ENCODE peak calls at places on chromosomes 11 and 22, in eight cellular contexts. Y, S, C, H, L, N, F and T are unnamed samples.

GRCh38 chr22:42388130-42388797 is 43.9 kb downstream of the NFAM1 start:
- DNase-seq in S (peak; percentile 40), Y (peak; percentile 26), N (no peak), H (no peak), L (no peak), F (no peak), C (peak; percentile 72), T (no peak)

GRCh38 chr22:25689631-25690030 is 52.4 kb upstream of the MYO18B start:
- DNase-seq in S (no peak), H (no peak), C (no peak), N (no peak), F (no peak), Y (peak; percentile 22), L (no peak), T (no peak)

GRCh38 chr11:99068832-99069231 is 48.1 kb downstream of the CNTN5 start:
- DNase-seq in C (no peak), H (no peak), L (no peak), Y (no peak), F (no peak), S (peak; percentile 30), N (no peak), T (no peak)

GRCh38 chr11:93481696-93482095 is 61.5 kb downstream of the SMCO4 start:
- DNase-seq in F (no peak), Y (no peak), S (no peak), L (no peak), N (no peak), C (no peak), H (no peak), T (no peak)

GRCh38 chr22:30041475-30041874 is 38.8 kb upstream of the HORMAD2 start:
- DNase-seq in C (no peak), S (no peak), Y (no peak), L (no peak), N (no peak), H (no peak), F (no peak), T (no peak)

GRCh38 chr11:112219476-112220232 is 6.6 kb upstream of the PTS start:
- DNase-seq in L (peak; percentile 52), N (no peak), S (peak; percentile 42), F (no peak), H (no peak), Y (peak; percentile 57), C (peak; percentile 53), T (peak; percentile 69)

GRCh38 chr11:99351620-99352019 is 330.9 kb downstream of the CNTN5 start:
- DNase-seq in C (no peak), F (no peak), S (no peak), N (no peak), Y (peak; percentile 10), L (no peak), H (no peak), T (no peak)

GRCh38 chr11:4093519-4094347 is 866 bp upstream of the RRM1 start:
- DNase-seq in N (no peak), L (peak; percentile 30), S (no peak), Y (no peak), C (no peak), H (no peak), F (no peak), T (no peak)

GRCh38 chr11:99370557-99371200 is 349.9 kb downstream of the CNTN5 start:
- DNase-seq in S (peak; percentile 45), C (no peak), L (no peak), Y (peak; percentile 65), N (no peak), H (peak; percentile 38), F (no peak), T (no peak)

GRCh38 chr22:20132686-20133246 is 1.2 kb downstream of the ZDHHC8 start:
- DNase-seq in C (no peak), Y (no peak), H (no peak), S (no peak), F (no peak), L (no peak), N (no peak), T (no peak)

GRCh38 chr11:58024601-58025091 is 965 bp downstream of the OR9Q1 start:
- DNase-seq in H (peak; percentile 45), Y (peak; percentile 59), F (peak; percentile 47), S (no peak), N (peak; percentile 45), C (no peak), L (peak; percentile 54), T (no peak)

GRCh38 chr11:119149371-119150275 is 771 bp downstream of the ABCG4 start:
- DNase-seq in L (no peak), F (peak; percentile 78), H (no peak), Y (no peak), S (no peak), C (peak; percentile 11), N (no peak), T (no peak)

GRCh38 chr11:120248551-120249278 is 8.8 kb downstream of the POU2F3 start:
- DNase-seq in S (peak; percentile 70), Y (peak; percentile 71), F (peak; percentile 88), H (no peak), N (no peak), L (no peak), C (no peak), T (no peak)

GRCh38 chr11:34970480-34970879 is 54.1 kb downstream of the PDHX start:
- DNase-seq in F (no peak), Y (no peak), C (no peak), L (no peak), H (no peak), S (no peak), N (no peak), T (no peak)

GRCh38 chr11:97667057-97667456 is 1277.2 kb downstream of the JRKL start:
- DNase-seq in N (no peak), C (no peak), F (no peak), Y (no peak), L (no peak), S (no peak), H (no peak), T (no peak)

GRCh38 chr11:79262221-79262620 is 178.6 kb downstream of the TENM4 start:
- DNase-seq in S (no peak), N (no peak), L (no peak), H (no peak), Y (no peak), F (no peak), C (no peak), T (no peak)

GRCh38 chr22:41862160-41862529 is 29.2 kb downstream of the SREBF2 start:
- DNase-seq in F (peak; percentile 74), Y (peak; percentile 18), L (no peak), S (no peak), C (no peak), H (no peak), N (no peak), T (no peak)

GRCh38 chr11:19395050-19395449 is 154.3 kb upstream of the E2F8 start:
- DNase-seq in N (no peak), H (no peak), C (no peak), L (no peak), S (no peak), F (no peak), Y (no peak), T (no peak)

GRCh38 chr11:57348636-57349323 is 10.6 kb downstream of the P2RX3 start:
- DNase-seq in F (peak; percentile 80), Y (peak; percentile 8), C (no peak), H (no peak), N (no peak), L (no peak), S (no peak), T (no peak)

GRCh38 chr11:66407651-66408050 is 13.2 kb upstream of the NPAS4 start:
- DNase-seq in C (no peak), H (no peak), F (no peak), L (no peak), N (no peak), Y (no peak), S (no peak), T (no peak)

GRCh38 chr11:108203075-108203474 is 19.4 kb downstream of the NPAT start:
- DNase-seq in S (no peak), C (no peak), Y (no peak), H (no peak), F (peak; percentile 29), L (no peak), N (no peak), T (no peak)

GRCh38 chr22:47341464-47341863 is 579.0 kb downstream of the TBC1D22A start:
- DNase-seq in H (no peak), L (no peak), F (no peak), Y (no peak), S (no peak), N (no peak), C (no peak), T (no peak)
- H3K27ac ChIP-seq in H (no peak overlapping the region), L (no peak overlapping the region), F (no peak overlapping the region), Y (no peak overlapping the region), S (no peak overlapping the region), N (no peak overlapping the region), C (no peak overlapping the region), T (no peak overlapping the region)

GRCh38 chr11:73331138-73331916 is 23.3 kb downstream of the ARHGEF17 start:
- DNase-seq in Y (peak; percentile 45), H (no peak), N (no peak), L (no peak), C (no peak), S (no peak), F (peak; percentile 87), T (no peak)
- H3K4me1 ChIP-seq in Y (peaks cover 76% of the 10 kb centered on the region), H (peaks cover 80% of the 10 kb centered on the region), N (peaks cover 25% of the 10 kb centered on the region), L (no peaks in the 10 kb centered on the region), C (peaks cover 6% of the 10 kb centered on the region), S (no peaks in the 10 kb centered on the region), F (peaks cover 78% of the 10 kb centered on the region), T (no peaks in the 10 kb centered on the region)

GRCh38 chr11:110777765-110778164 is 65.5 kb upstream of the ARHGAP20 start:
- DNase-seq in F (no peak), L (peak; percentile 38), N (no peak), H (no peak), C (no peak), Y (peak; percentile 72), S (peak; percentile 29), T (no peak)
- H3K27ac ChIP-seq in F (no peak overlapping the region), L (peak overlapping the region; percentile 47), N (no peak overlapping the region), H (peak overlapping the region; percentile 72), C (no peak overlapping the region), Y (no peak overlapping the region), S (no peak overlapping the region), T (no peak overlapping the region)

GRCh38 chr11:12791245-12791644 is 117.0 kb downstream of the TEAD1 start:
- DNase-seq in S (no peak), F (no peak), C (no peak), H (no peak), L (no peak), Y (no peak), N (no peak), T (no peak)

GRCh38 chr11:12793506-12793905 is 119.3 kb downstream of the TEAD1 start:
- DNase-seq in Y (peak; percentile 75), H (no peak), C (no peak), L (no peak), F (no peak), N (no peak), S (no peak), T (no peak)

GRCh38 chr11:12794556-12795230 is 120.5 kb downstream of the TEAD1 start:
- DNase-seq in H (no peak), C (no peak), L (no peak), N (no peak), Y (peak; percentile 43), S (no peak), F (no peak), T (no peak)

GRCh38 chr11:12792018-12792417 is 117.8 kb downstream of the TEAD1 start:
- DNase-seq in Y (no peak), H (no peak), C (no peak), F (no peak), S (no peak), N (no peak), L (no peak), T (no peak)

DNA sequence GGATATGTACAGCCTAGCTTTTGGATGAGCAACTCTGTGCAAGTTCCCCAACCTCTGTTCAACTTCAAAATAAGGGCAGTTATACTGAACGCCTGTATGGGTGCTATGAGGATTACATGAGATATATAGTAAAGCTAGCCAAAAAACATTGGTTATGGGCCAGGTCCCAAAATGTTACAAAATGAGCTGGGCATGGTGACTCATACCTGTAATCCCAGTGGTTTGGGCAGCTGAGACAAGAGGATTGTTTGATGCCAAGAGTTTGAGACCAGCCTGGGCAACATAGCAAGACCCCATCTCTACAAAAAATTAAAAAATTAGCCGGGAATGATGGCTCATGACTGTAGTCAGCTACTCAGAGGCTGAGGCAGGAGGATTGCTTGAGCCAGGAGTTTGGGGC is 118.4 kb downstream of the TEAD1 start:
- DNase-seq in H (no peak), C (no peak), L (no peak), N (no peak), Y (peak; percentile 75), S (no peak), F (no peak), T (no peak)
- H3K4me1 ChIP-seq in H (no peaks in the 10 kb centered on the region), C (no peaks in the 10 kb centered on the region), L (no peaks in the 10 kb centered on the region), N (peaks cover 4% of the 10 kb centered on the region), Y (peaks cover 3% of the 10 kb centered on the region), S (peaks cover 16% of the 10 kb centered on the region), F (peaks cover 36% of the 10 kb centered on the region), T (no peaks in the 10 kb centered on the region)